ENCODE peak calls at places on chromosomes 3 and 15, in seven cellular contexts. S is heart left ventricle; O is MM.1S; M is CD8-positive, alpha-beta T cell; V is fibroblast of mammary gland; I is AG04450; L is tibial nerve. P is an unnamed sample.

GRCh38 chr3:65641041-65641440 is 397.7 kb downstream of the MAGI1 start:
- DNase-seq in O (no peak), I (no peak), V (no peak), S (no peak), L (no peak), M (no peak), P (no peak)

GRCh38 chr3:63642488-63642887 is 10.0 kb upstream of the SNTN start:
- DNase-seq in M (no peak), L (no peak), V (peak; percentile 21), I (no peak), O (no peak), S (no peak), P (no peak)

GRCh38 chr3:66534304-66534703 is 33.5 kb upstream of the LRIG1 start:
- DNase-seq in S (no peak), M (no peak), I (no peak), O (no peak), L (no peak), V (no peak), P (no peak)

GRCh38 chr3:58043933-58044332 is 35.7 kb downstream of the FLNB start:
- DNase-seq in V (no peak), S (no peak), I (no peak), L (no peak), M (no peak), O (no peak), P (no peak)

GRCh38 chr3:113428581-113428980 is 12.7 kb downstream of the CFAP44 start:
- DNase-seq in I (no peak), M (no peak), S (no peak), L (no peak), V (no peak), O (no peak), P (no peak)

GRCh38 chr3:38003371-38003816 is 12.8 kb downstream of the VILL start:
- DNase-seq in M (peak; percentile 64), L (peak; percentile 56), I (no peak), O (no peak), S (peak; percentile 73), V (peak; percentile 41), P (peak; percentile 72)

GRCh38 chr3:167084566-167084965 is 295.5 kb downstream of the ZBBX start:
- DNase-seq in M (no peak), I (no peak), O (no peak), S (no peak), L (no peak), V (no peak), P (no peak)

GRCh38 chr3:102492300-102492699 is 57.5 kb downstream of the ZPLD1 start:
- DNase-seq in O (no peak), L (no peak), V (no peak), S (no peak), I (no peak), M (no peak), P (no peak)

GRCh38 chr3:24494616-24495333 is at the start of gene THRB:
- DNase-seq in S (peak; percentile 85), O (peak; percentile 60), I (no peak), V (peak; percentile 59), M (no peak), L (peak; percentile 32), P (peak; percentile 74)

GRCh38 chr3:123447749-123448502 is 964 bp downstream of the ADCY5 start:
- DNase-seq in S (peak; percentile 48), I (no peak), O (no peak), L (no peak), M (peak; percentile 33), V (no peak), P (peak; percentile 86)

GRCh38 chr3:192772495-192772894 is 45.2 kb upstream of the FGF12 start:
- DNase-seq in M (no peak), O (peak; percentile 23), L (no peak), S (peak; percentile 51), I (no peak), V (peak; percentile 37), P (no peak)

GRCh38 chr3:49668414-49668797 is 5.7 kb upstream of the APEH start:
- DNase-seq in M (no peak), V (no peak), S (no peak), O (no peak), L (no peak), I (no peak), P (no peak)

GRCh38 chr3:133871368-133872090 is 24.2 kb downstream of the RAB6B start:
- DNase-seq in V (no peak), L (no peak), M (no peak), O (no peak), S (no peak), I (no peak), P (no peak)

GRCh38 chr3:99952306-99952705 is 134.6 kb downstream of the CMSS1 start:
- DNase-seq in I (peak; percentile 59), S (no peak), L (no peak), O (no peak), V (peak; percentile 55), M (no peak), P (no peak)

GRCh38 chr15:92163641-92164040 is 230.0 kb upstream of the ST8SIA2 start:
- DNase-seq in O (no peak), I (no peak), M (no peak), L (no peak), V (peak; percentile 28), S (no peak), P (no peak)

GRCh38 chr3:81622395-81622794 is 139.1 kb downstream of the GBE1 start:
- DNase-seq in O (no peak), M (no peak), V (no peak), S (no peak), I (no peak), L (no peak), P (no peak)

GRCh38 chr3:125990253-125990970 is 21.4 kb downstream of the ROPN1B start:
- DNase-seq in I (peak; percentile 70), O (peak; percentile 70), M (peak; percentile 59), S (peak; percentile 96), V (peak; percentile 92), L (peak; percentile 82), P (peak; percentile 70)

GRCh38 chr3:134374791-134375541 is 719 bp upstream of the AMOTL2 start:
- DNase-seq in S (peak; percentile 78), V (no peak), M (no peak), O (no peak), I (no peak), L (no peak), P (no peak)

GRCh38 chr3:57168151-57168550 is 3.0 kb upstream of the IL17RD start:
- DNase-seq in I (no peak), M (no peak), L (no peak), V (no peak), O (no peak), S (no peak), P (no peak)

DNA sequence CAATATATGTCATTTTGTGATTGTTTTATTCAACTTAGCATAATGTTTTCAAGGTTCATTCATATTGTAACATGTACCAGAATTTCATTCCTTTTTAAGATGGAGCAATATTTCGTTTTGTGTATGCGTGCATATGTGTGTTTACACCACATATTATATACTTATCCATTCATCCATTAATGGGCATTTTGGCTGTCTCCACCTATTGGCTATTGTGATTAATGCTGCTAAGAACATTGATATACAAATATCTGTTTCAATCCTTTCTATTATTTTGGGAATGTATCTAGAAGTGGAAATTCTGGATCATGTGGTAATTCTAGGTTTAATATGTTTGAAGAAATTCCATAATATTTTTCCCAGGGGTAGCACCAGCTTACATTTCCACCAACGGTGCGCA is 403.9 kb upstream of the LMCD1 start:
- DNase-seq in O (no peak), L (no peak), M (no peak), V (no peak), S (no peak), I (no peak), P (no peak)
- TF ChIP-seq CTCF in O (no peak), L (no peak), M (no peak), V (peak; percentile 3), S (no peak), I (no peak), P (no peak)

DNA sequence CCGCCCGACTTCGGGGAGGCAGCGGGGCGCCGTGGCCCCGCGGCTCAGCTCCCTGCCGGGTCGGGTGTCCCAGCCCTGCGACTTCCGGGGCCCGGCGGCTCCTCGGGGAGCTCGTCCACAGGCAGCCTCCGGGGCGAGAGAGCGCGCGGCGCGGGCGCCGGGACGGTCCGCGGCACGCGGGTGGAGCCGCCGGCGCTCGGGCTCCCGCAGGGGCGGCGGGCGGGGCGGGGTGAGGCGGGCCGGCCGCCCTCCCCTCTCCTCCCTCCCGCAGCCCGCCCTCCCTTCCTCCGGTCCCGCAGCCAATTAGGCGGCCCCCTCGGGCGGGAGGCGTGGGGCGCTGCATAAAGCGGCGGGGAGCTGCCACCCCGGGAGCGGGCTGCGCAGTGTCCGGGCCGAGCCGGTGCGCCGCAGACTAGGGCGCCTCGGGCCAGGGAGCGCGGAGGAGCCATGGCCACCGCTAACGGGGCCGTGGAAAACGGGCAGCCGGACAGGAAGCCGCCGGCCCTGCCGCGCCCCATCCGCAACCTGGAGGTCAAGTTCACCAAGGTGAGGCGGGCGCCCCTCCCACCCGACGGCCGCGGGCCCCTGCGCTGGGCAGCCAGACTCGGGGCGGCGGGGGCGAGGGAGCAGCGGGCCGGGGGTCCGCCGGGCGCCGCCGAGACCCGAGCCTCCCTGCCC is at the start of gene ALDH1A3:
- DNase-seq in V (no peak), L (no peak), M (no peak), O (peak; percentile 46), S (no peak), I (peak; percentile 16), P (peak; percentile 74)
- TF ChIP-seq CTCF in V (no peak), L (no peak), M (no peak), O (no peak), S (no peak), I (no peak), P (no peak)

DNA sequence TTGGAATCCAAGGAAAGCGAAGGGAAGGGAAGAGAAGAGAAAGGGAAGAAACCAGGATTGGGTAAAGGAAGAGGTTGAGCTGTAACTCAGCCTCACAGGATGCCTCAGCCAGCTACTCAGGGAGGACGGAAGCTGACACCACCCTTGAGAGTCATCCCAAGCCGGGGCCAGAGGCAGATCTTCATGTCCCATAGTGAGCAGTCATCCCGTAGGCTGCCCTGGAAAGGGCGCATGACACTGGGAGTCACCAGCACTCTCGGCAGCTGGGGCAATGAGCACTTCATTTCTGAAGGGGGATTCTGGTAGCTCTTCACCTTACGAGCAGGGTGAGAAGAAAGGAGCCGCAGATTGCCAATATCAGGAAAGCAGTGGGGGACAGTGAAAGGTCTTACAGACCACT is 60.1 kb upstream of the PCSK6 start:
- DNase-seq in I (no peak), O (no peak), M (no peak), S (no peak), V (no peak), L (no peak), P (no peak)
- TF ChIP-seq CTCF in I (no peak), O (no peak), M (no peak), S (no peak), V (no peak), L (no peak), P (no peak)

DNA sequence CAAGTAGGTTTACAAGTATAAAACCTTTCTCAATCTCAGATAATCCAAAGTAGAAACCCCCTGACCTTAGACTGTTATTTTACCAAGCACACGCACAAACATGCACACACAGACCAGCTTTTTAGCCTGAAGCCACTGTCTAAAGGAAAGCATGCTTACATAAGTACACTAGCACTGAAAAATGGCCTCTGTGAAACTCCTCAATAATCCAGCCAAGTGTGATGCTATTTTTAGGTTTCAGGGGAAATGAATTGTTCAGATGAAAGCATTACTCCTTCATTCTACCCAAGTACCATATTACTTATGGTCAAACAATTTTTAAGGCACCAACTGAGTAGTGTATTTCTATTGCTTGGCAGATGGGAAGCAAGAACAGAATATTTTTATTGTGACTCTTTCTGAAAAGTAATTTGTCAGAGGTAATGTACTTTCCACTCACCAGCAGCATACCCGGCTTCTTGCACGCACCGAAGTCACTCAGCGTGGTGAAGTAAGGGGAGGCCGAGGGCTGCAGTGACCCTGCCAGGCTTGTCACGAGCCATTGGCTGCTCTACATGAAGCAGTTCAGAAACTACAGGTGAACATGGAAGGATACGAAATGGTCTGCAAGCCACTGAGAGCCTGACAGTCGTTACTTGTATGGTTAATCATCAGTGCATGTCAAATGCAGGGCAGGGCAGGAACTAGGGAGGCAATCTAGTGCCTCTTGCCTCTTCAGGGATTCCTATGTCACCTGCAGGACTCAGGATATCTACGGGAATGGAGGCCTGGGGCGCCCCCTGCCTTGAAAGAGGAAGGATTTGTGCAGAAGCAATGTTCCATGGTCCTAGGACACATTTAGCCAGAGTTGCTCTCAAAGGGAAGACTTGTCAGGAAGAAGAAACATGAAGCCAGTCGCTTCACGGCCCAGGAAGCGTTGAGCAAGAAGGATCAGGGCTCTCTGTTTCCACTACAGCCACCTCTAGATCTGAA is 106.6 kb downstream of the GABRB3 start:
- DNase-seq in M (no peak), L (no peak), V (no peak), O (no peak), I (no peak), S (no peak), P (no peak)
- TF ChIP-seq CTCF in M (no peak), L (no peak), V (no peak), O (no peak), I (no peak), S (no peak), P (no peak)